ENCODE peak calls at places on chromosome 7, in four cellular contexts. Q is cerebellum; S is ELF-1; L is stimulated activated CD4-positive, alpha-beta T cell treated with anti-CD3 and anti-CD28 coated beads, Interleukin-4, amount 100 ng/mL, for 48 hours. D is an unnamed sample.

GRCh38 chr7:51619880-51620279 is 303.3 kb upstream of the COBL start:
- DNase-seq in S (no peak), L (no peak), Q (no peak), D (no peak)

GRCh38 chr7:35993663-35994622 is 159.1 kb upstream of the EEPD1 start:
- DNase-seq in S (no peak), Q (no peak), L (no peak), D (no peak)

GRCh38 chr7:127683776-127684681 is 32.0 kb downstream of the SND1 start:
- DNase-seq in L (no peak), Q (no peak), S (peak), D (peak)

GRCh38 chr7:151717415-151717814 is 159.5 kb downstream of the PRKAG2 start:
- DNase-seq in Q (peak), L (no peak), S (no peak), D (no peak)

GRCh38 chr7:27165089-27165654 is at the start of gene HOXA9:
- DNase-seq in S (peak), Q (no peak), L (no peak), D (no peak)

GRCh38 chr7:129970816-129971215 is 18.1 kb upstream of the UBE2H start:
- DNase-seq in Q (no peak), L (no peak), S (no peak), D (no peak)

GRCh38 chr7:17405786-17406185 is 107.3 kb downstream of the AHR start:
- DNase-seq in Q (no peak), S (no peak), L (no peak), D (no peak)

GRCh38 chr7:134885967-134886352 is 100.3 kb upstream of the AGBL3 start:
- DNase-seq in L (no peak), Q (no peak), S (no peak), D (no peak)

GRCh38 chr7:128099204-128099671 is 68.0 kb upstream of the LRRC4 start:
- DNase-seq in L (no peak), S (no peak), Q (no peak), D (no peak)

GRCh38 chr7:106231856-106232490 is 52.8 kb downstream of the NAMPT start:
- DNase-seq in Q (no peak), S (peak), L (no peak), D (no peak)

GRCh38 chr7:95026018-95026417 is 118.6 kb downstream of the PPP1R9A start:
- DNase-seq in L (no peak), S (no peak), Q (no peak), D (no peak)

GRCh38 chr7:71348751-71349415 is 216.9 kb downstream of the GALNT17 start:
- DNase-seq in S (peak), L (no peak), Q (no peak), D (peak)

GRCh38 chr7:18866359-18867036 is 250.9 kb downstream of the TWIST1 start:
- DNase-seq in S (no peak), L (no peak), Q (no peak), D (peak)

GRCh38 chr7:68697821-68698280 is 900.4 kb upstream of the AUTS2 start:
- DNase-seq in S (no peak), L (no peak), Q (no peak), D (no peak)

GRCh38 chr7:111362660-111363059 is 199.6 kb downstream of the IMMP2L start:
- DNase-seq in L (no peak), S (no peak), Q (no peak), D (peak)

GRCh38 chr7:128941946-128942526 is 4.3 kb downstream of the IRF5 start:
- DNase-seq in Q (peak), S (no peak), L (no peak), D (no peak)

GRCh38 chr7:1986366-1987083 is 246.2 kb downstream of the MAD1L1 start:
- DNase-seq in L (no peak), S (no peak), Q (no peak), D (no peak)

GRCh38 chr7:100965723-100966541 is 3.4 kb upstream of the MUC12 start:
- DNase-seq in Q (no peak), L (peak), S (peak), D (peak)

GRCh38 chr7:25619963-25620799 is 391.9 kb upstream of the NPVF start:
- DNase-seq in Q (peak), S (peak), L (peak), D (no peak)

GRCh38 chr7:7913506-7913905 is 55.1 kb upstream of the GLCCI1 start:
- DNase-seq in S (peak), Q (no peak), L (no peak), D (no peak)

GRCh38 chr7:42198296-42198695 is 38.7 kb downstream of the GLI3 start:
- DNase-seq in Q (no peak), L (no peak), S (peak), D (no peak)

GRCh38 chr7:108335264-108335918 is 120.8 kb downstream of the NRCAM start:
- DNase-seq in Q (no peak), S (no peak), L (no peak), D (peak)

GRCh38 chr7:33773053-33773452 is 132.3 kb upstream of the BMPER start:
- DNase-seq in S (no peak), L (no peak), Q (no peak), D (no peak)

GRCh38 chr7:33392143-33392542 is 262.8 kb downstream of the BBS9 start:
- DNase-seq in L (no peak), S (no peak), Q (peak), D (no peak)

GRCh38 chr7:54841772-54842707 is 83.0 kb upstream of the SEC61G start:
- DNase-seq in L (no peak), Q (no peak), S (peak), D (peak)

GRCh38 chr7:20172736-20173334 is 44.3 kb downstream of the MACC1 start:
- DNase-seq in Q (no peak), S (peak), L (no peak), D (peak)

GRCh38 chr7:6419310-6419773 is 28.4 kb downstream of the DAGLB start:
- DNase-seq in Q (peak), S (no peak), L (no peak), D (peak)

GRCh38 chr7:92636018-92636560 is 45.9 kb upstream of the FAM133B start:
- DNase-seq in L (no peak), S (no peak), Q (no peak), D (no peak)

GRCh38 chr7:1964913-1965578 is 267.7 kb downstream of the MAD1L1 start:
- DNase-seq in S (no peak), Q (no peak), L (no peak), D (no peak)

GRCh38 chr7:130379019-130379418 is 1.3 kb upstream of the CPA1 start:
- DNase-seq in L (no peak), Q (no peak), S (no peak), D (no peak)

GRCh38 chr7:47600199-47601118 is 18.5 kb upstream of the TNS3 start:
- DNase-seq in Q (no peak), S (no peak), L (no peak), D (no peak)

GRCh38 chr7:42186181-42186580 is 50.8 kb downstream of the GLI3 start:
- DNase-seq in L (no peak), S (peak), Q (no peak), D (peak)

GRCh38 chr7:27900006-27900405 is 160.0 kb downstream of the TAX1BP1 start:
- DNase-seq in L (no peak), S (no peak), Q (no peak), D (no peak)

GRCh38 chr7:38321515-38321944 is 48.1 kb upstream of the TARP start:
- DNase-seq in L (no peak), S (no peak), Q (no peak), D (no peak)

GRCh38 chr7:36303202-36304098 is 86.2 kb upstream of the ANLN start:
- DNase-seq in L (no peak), S (no peak), Q (peak), D (no peak)

GRCh38 chr7:25368599-25368998 is 140.3 kb upstream of the NPVF start:
- DNase-seq in Q (no peak), L (no peak), S (no peak), D (no peak)

GRCh38 chr7:107946451-107946850 is 55.5 kb downstream of the DLD start:
- DNase-seq in Q (no peak), L (no peak), S (no peak), D (no peak)

D was measured in iPS-NIHi11.